ENCODE peak calls at places on chromosomes 4 and X, in five cellular contexts. N is GM12878, H is GM12891, D is K562, O is SK-N-SH. Z is an unnamed sample.
A peak's percentile ranks its signal among the peaks of the same experiment; 100 is the strongest.

GRCh38 chrX:119647552-119648420 is 41.6 kb upstream of the NKRF start:
- DNase-seq in D (no peak), N (peak; percentile 98), O (no peak), H (no peak), Z (peak; percentile 68)

GRCh38 chr4:158033416-158033863 is 139.4 kb downstream of the GASK1B start:
- DNase-seq in D (no peak), O (no peak), N (no peak), H (no peak), Z (no peak)

GRCh38 chr4:151671541-151672059 is 89.2 kb downstream of the GATB start:
- DNase-seq in D (peak; percentile 68), O (peak; percentile 55), H (no peak), N (no peak), Z (no peak)

GRCh38 chr4:84968936-84969335 is 2.4 kb upstream of the WDFY3 start:
- DNase-seq in N (no peak), H (no peak), D (no peak), O (no peak), Z (no peak)

GRCh38 chrX:20971250-20971649 is 403.0 kb upstream of the CNKSR2 start:
- DNase-seq in N (no peak), O (no peak), H (no peak), D (no peak), Z (no peak)

GRCh38 chrX:125205918-125206665 is 113.6 kb upstream of the TEX13C start:
- DNase-seq in H (no peak), D (no peak), O (peak; percentile 5), N (no peak), Z (no peak)

GRCh38 chrX:70025464-70025863 is 24.3 kb downstream of the AWAT2 start:
- DNase-seq in O (no peak), D (no peak), N (no peak), H (no peak), Z (no peak)

GRCh38 chr4:13151178-13151577 is 333.0 kb downstream of the RAB28 start:
- DNase-seq in H (no peak), O (no peak), D (no peak), N (no peak), Z (no peak)

GRCh38 chr4:157996061-157996460 is 176.8 kb downstream of the GASK1B start:
- DNase-seq in O (no peak), H (no peak), D (no peak), N (no peak), Z (no peak)

GRCh38 chrX:2311483-2311882 is 189.3 kb downstream of the DHRSX start:
- DNase-seq in O (no peak), D (no peak), N (no peak), H (no peak), Z (no peak)

GRCh38 chr4:87707279-87707918 is 57.3 kb downstream of the DMP1 start:
- DNase-seq in O (no peak), N (no peak), D (no peak), H (no peak), Z (no peak)

GRCh38 chr4:67103001-67103737 is 442.1 kb downstream of the CENPC start:
- DNase-seq in H (no peak), N (no peak), O (no peak), D (no peak), Z (no peak)

GRCh38 chr4:139773560-139774318 is 108.1 kb downstream of the MGST2 start:
- DNase-seq in H (no peak), O (no peak), D (no peak), N (no peak), Z (no peak)
- TF ChIP-seq TAF1 in H (no peak), O (no peak), D (no peak), N (no peak), Z (no peak)

GRCh38 chr4:4289055-4289454 is 899 bp downstream of the LYAR start:
- DNase-seq in N (no peak), O (no peak), D (no peak), H (no peak), Z (no peak)
- TF ChIP-seq TAF1 in N (no peak), O (no peak), D (no peak), H (no peak), Z (no peak)

DNA sequence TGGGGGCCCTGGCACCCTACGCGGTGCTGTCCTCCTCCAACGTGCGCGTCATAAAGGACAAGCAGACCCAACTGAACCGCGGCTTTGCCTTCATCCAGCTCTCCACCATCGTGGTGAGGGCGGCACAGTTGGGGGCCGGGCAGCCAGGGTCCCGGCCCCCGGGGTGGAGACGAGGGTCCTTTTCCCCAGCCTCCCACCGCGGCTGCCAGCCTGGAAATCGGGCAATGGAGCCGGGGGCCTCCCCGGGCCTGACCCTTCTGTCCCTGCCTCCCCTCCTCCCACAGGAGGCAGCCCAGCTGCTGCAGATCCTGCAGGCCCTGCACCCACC is 13.7 kb upstream of the UBA1 start:
- DNase-seq in H (no peak), N (no peak), O (no peak), D (no peak), Z (no peak)
- TF ChIP-seq TAF1 in H (no peak), N (no peak), O (no peak), D (no peak), Z (no peak)

GRCh38 chr4:173707658-173708415 is 177.8 kb upstream of the HAND2 start:
- DNase-seq in H (no peak), O (no peak), N (no peak), D (no peak), Z (no peak)
- TF ChIP-seq TAF1 in H (no peak), O (no peak), N (no peak), D (no peak), Z (no peak)

DNA sequence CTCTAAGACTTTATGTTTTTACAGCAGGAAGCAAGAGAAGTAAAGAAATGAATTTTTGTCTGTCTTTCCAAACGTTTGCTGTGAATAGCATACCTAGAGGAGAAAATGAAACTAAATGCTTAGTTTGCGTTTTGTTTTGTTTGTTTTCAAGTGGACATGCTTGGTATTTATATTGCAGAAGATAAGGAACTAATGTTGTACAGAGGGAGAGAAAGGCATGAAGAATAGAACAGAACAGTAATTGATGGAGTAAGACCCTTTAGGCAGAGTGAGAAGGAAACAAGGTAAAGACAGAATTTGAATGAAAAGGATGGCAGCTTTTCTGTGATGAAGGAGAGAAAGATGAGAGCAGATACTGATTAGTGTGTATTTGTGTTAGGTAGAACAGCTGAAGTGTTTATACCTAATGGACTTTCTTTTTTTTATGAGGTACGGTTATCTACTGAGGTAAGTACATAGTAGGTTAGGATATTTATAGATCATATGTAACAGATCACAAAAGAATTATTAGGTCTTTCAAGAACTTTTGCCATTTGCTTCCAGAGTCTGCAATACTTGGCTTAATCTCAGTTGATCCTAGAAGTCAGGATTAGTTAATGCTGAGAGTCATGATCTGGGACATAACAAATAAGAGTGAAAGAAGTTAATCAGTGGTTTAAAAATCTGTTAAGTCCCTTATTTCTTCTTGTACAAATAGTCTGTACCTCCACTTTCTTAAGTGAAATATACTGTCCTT is 36.9 kb downstream of the FABP2 start:
- DNase-seq in D (no peak), H (no peak), O (no peak), N (no peak), Z (no peak)
- TF ChIP-seq TAF1 in D (no peak), H (no peak), O (no peak), N (no peak), Z (no peak)

GRCh38 chrX:96314974-96315373 is 369.7 kb upstream of the DIAPH2 start:
- DNase-seq in D (no peak), H (no peak), N (no peak), O (no peak), Z (no peak)
- TF ChIP-seq TAF1 in D (no peak), H (no peak), N (no peak), O (no peak), Z (no peak)

DNA sequence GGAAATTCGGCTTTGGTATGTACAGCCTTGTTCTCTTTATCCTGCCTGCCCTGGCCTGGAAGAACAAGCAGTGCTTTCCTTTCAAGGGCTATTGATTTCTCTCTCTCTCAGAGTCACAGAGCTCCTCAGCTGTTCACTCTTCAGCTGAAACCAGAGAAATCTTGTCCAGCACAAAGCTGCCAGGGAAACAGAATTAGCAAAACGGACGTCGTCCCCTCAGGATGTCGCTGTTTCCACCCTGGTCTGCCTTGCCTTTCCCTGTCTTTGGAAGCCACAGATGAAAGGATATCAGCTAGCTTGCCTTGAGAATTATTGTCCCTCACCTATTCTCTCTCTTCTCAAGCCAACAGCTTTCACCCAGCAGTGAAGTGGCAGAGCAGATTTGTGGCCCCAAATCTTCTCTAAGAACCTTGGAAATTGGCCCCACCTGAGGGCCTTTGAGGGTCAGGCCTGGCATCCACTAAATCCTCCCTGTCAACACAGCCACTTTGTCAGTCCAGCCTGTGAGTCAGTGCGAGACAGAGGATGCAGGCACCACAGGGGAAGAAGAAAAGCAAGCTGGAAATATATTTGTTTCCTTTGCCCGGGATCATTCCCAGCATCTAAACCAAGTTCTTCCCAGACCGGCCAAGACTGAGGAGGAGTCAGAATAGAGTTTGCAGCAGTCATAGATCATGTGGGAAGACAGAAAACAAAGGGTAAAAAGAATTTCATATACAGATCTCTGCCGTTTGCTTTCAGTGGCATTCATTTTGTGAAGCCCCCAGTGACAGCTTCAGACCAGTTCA is 63.8 kb upstream of the MTM1 start:
- DNase-seq in O (peak; percentile 26), D (no peak), H (no peak), N (no peak), Z (no peak)
- TF ChIP-seq TAF1 in O (no peak), D (no peak), H (no peak), N (no peak), Z (no peak)

GRCh38 chr4:153222162-153222789 is 18.0 kb downstream of the TRIM2 start:
- DNase-seq in O (peak; percentile 84), H (no peak), D (no peak), N (no peak), Z (peak; percentile 16)
- TF ChIP-seq TAF1 in O (peak; percentile 35), H (no peak), D (no peak), N (no peak), Z (no peak)

Z was measured in GM12892.